ENCODE peak calls at places on chromosome 2, in eight cellular contexts. D is fibroblast of pulmonary artery, Z is choroid plexus epithelial cell, V is mucosa of descending colon, C is endothelial cell of umbilical vein, A is astrocyte of the spinal cord, F is cardiac fibroblast, K is esophagus squamous epithelium. I is an unnamed sample.

GRCh38 chr2:149008381-149008780 is 30.1 kb upstream of the LYPD6B start:
- DNase-seq in D (no peak), Z (no peak), V (no peak), C (no peak), A (no peak), F (no peak), K (no peak), I (no peak)

GRCh38 chr2:71505086-71505769 is 51.9 kb downstream of the DYSF start:
- DNase-seq in D (peak; percentile 80), Z (no peak), V (no peak), C (peak; percentile 63), A (no peak), F (peak; percentile 56), K (no peak), I (no peak)

GRCh38 chr2:71720596-71721361 is 267.4 kb downstream of the DYSF start:
- DNase-seq in D (no peak), Z (peak; percentile 16), V (no peak), C (no peak), A (no peak), F (no peak), K (no peak), I (no peak)

GRCh38 chr2:59277656-59278055 is 1036.5 kb upstream of the FANCL start:
- DNase-seq in D (peak; percentile 14), Z (peak; percentile 2), V (no peak), C (no peak), A (no peak), F (no peak), K (no peak), I (no peak)

GRCh38 chr2:182404102-182404501 is 22.7 kb downstream of the PDE1A start:
- DNase-seq in D (peak; percentile 69), Z (peak; percentile 84), V (no peak), C (peak; percentile 71), A (peak; percentile 76), F (peak; percentile 70), K (no peak), I (no peak)

GRCh38 chr2:31531101-31531500 is 49.6 kb downstream of the SRD5A2 start:
- DNase-seq in D (no peak), Z (no peak), V (no peak), C (no peak), A (no peak), F (no peak), K (no peak), I (no peak)

GRCh38 chr2:85134255-85135065 is 1.3 kb downstream of the TCF7L1 start:
- DNase-seq in D (peak; percentile 60), Z (peak; percentile 65), V (peak; percentile 58), C (peak; percentile 56), A (peak; percentile 65), F (peak; percentile 63), K (no peak), I (no peak)

GRCh38 chr2:221104391-221104811 is 467.7 kb downstream of the EPHA4 start:
- DNase-seq in D (peak; percentile 29), Z (no peak), V (peak; percentile 56), C (peak; percentile 69), A (peak; percentile 47), F (peak; percentile 42), K (no peak), I (no peak)

GRCh38 chr2:44927979-44928659 is 13.4 kb upstream of the SIX3 start:
- DNase-seq in D (no peak), Z (no peak), V (no peak), C (no peak), A (no peak), F (no peak), K (no peak), I (no peak)

GRCh38 chr2:113894156-113894743 is 4.4 kb downstream of the ACTR3 start:
- DNase-seq in D (peak; percentile 96), Z (peak; percentile 97), V (no peak), C (peak; percentile 48), A (peak; percentile 93), F (peak; percentile 93), K (no peak), I (peak; percentile 83)

GRCh38 chr2:11109002-11109401 is 46.3 kb upstream of the SLC66A3 start:
- DNase-seq in D (no peak), Z (no peak), V (no peak), C (no peak), A (no peak), F (no peak), K (no peak), I (no peak)

GRCh38 chr2:238433941-238434845 is 7.5 kb downstream of the ASB1 start:
- DNase-seq in D (peak; percentile 94), Z (peak; percentile 85), V (no peak), C (no peak), A (peak; percentile 90), F (peak; percentile 83), K (no peak), I (no peak)

GRCh38 chr2:109715302-109715937 is 78.7 kb upstream of the RGPD5 start:
- DNase-seq in D (peak; percentile 53), Z (peak; percentile 54), V (no peak), C (no peak), A (no peak), F (peak; percentile 45), K (no peak), I (no peak)

GRCh38 chr2:174246944-174247381 is 1.4 kb downstream of the OLA1 start:
- DNase-seq in D (no peak), Z (no peak), V (no peak), C (no peak), A (no peak), F (no peak), K (no peak), I (no peak)

GRCh38 chr2:97764559-97765263 is 51.3 kb downstream of the ZAP70 start:
- DNase-seq in D (no peak), Z (no peak), V (peak; percentile 37), C (no peak), A (no peak), F (no peak), K (no peak), I (no peak)

GRCh38 chr2:148865515-148865914 is 9.5 kb upstream of the KIF5C start:
- DNase-seq in D (no peak), Z (no peak), V (no peak), C (no peak), A (no peak), F (no peak), K (no peak), I (no peak)

GRCh38 chr2:120104002-120104467 is 91.2 kb downstream of the EPB41L5 start:
- DNase-seq in D (peak; percentile 76), Z (peak; percentile 84), V (no peak), C (peak; percentile 39), A (peak; percentile 91), F (peak; percentile 56), K (no peak), I (peak; percentile 39)

GRCh38 chr2:127080226-127080940 is 26.6 kb downstream of the BIN1 start:
- DNase-seq in D (no peak), Z (no peak), V (peak; percentile 80), C (no peak), A (no peak), F (no peak), K (no peak), I (no peak)

GRCh38 chr2:20578895-20579825 is 71.7 kb downstream of the HS1BP3 start:
- DNase-seq in D (peak; percentile 99), Z (peak; percentile 99), V (no peak), C (peak; percentile 100), A (peak; percentile 98), F (peak; percentile 97), K (no peak), I (peak; percentile 83)

GRCh38 chr2:36379710-36380448 is 24.3 kb downstream of the CRIM1 start:
- DNase-seq in D (no peak), Z (peak; percentile 57), V (no peak), C (no peak), A (peak; percentile 63), F (no peak), K (no peak), I (no peak)

GRCh38 chr2:135485441-135485840 is 45.6 kb downstream of the ZRANB3 start:
- DNase-seq in D (no peak), Z (no peak), V (no peak), C (no peak), A (no peak), F (no peak), K (no peak), I (no peak)

GRCh38 chr2:138649571-138649970 is 130.6 kb downstream of the NXPH2 start:
- DNase-seq in D (no peak), Z (no peak), V (no peak), C (no peak), A (no peak), F (no peak), K (no peak), I (no peak)

GRCh38 chr2:37230581-37230980 is 815 bp downstream of the CEBPZ start:
- DNase-seq in D (peak; percentile 9), Z (peak; percentile 13), V (no peak), C (no peak), A (no peak), F (peak; percentile 20), K (no peak), I (no peak)

GRCh38 chr2:128444816-128445532 is 126.3 kb upstream of the HS6ST1 start:
- DNase-seq in D (no peak), Z (peak; percentile 21), V (no peak), C (no peak), A (no peak), F (no peak), K (no peak), I (no peak)

GRCh38 chr2:73018188-73018825 is 53.2 kb downstream of the SFXN5 start:
- DNase-seq in D (no peak), Z (peak; percentile 28), V (no peak), C (no peak), A (peak; percentile 6), F (no peak), K (no peak), I (no peak)

GRCh38 chr2:241507430-241508239 is 749 bp downstream of the STK25 start:
- DNase-seq in D (peak; percentile 41), Z (peak; percentile 26), V (peak; percentile 76), C (peak; percentile 65), A (peak; percentile 35), F (peak; percentile 35), K (no peak), I (no peak)
- TF ChIP-seq CTCF in D (peak; percentile 15), Z (no peak), V (no peak), C (no peak), A (peak; percentile 26), F (peak; percentile 19), K (no peak), I (peak; percentile 36)

GRCh38 chr2:218894168-218895157 is 13.8 kb downstream of the WNT10A start:
- DNase-seq in D (no peak), Z (no peak), V (no peak), C (no peak), A (no peak), F (no peak), K (no peak), I (no peak)
- H3K4me3 ChIP-seq in D (no peak overlapping the region), Z (no peak overlapping the region), V (no peak overlapping the region), C (no peak overlapping the region), A (no peak overlapping the region), F (no peak overlapping the region), K (no peak overlapping the region), I (no peak overlapping the region)

GRCh38 chr2:505931-506330 is 171.3 kb downstream of the TMEM18 start:
- DNase-seq in D (no peak), Z (no peak), V (no peak), C (no peak), A (no peak), F (no peak), K (no peak), I (no peak)
- TF ChIP-seq CTCF in D (no peak), Z (no peak), V (no peak), C (no peak), A (no peak), F (no peak), K (no peak), I (no peak)

DNA sequence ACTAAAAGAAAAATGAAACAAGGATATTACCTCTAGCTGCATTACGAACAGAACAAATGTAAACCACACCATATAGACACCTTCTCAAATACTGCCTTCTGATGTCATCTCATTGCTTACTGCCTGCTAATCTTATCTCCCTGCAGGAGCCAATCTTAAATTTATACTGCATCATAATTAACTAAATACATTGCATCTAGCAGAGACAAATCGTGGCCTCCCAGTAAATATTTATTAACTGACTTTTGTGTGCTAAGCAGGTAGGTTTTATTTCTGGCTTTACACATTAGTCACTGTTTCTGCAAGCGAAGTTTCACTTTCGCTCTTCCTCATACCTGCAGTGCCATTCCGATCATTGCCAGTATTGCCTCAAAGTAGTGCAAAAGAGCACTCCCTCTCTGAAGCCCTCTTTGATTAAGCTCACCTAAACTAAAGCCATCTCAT is 67.5 kb downstream of the SPATS2L start:
- DNase-seq in D (no peak), Z (no peak), V (no peak), C (no peak), A (no peak), F (no peak), K (no peak), I (no peak)
- H3K4me3 ChIP-seq in D (no peak overlapping the region), Z (no peak overlapping the region), V (no peak overlapping the region), C (no peak overlapping the region), A (no peak overlapping the region), F (no peak overlapping the region), K (peak overlapping the region; percentile 22), I (no peak overlapping the region)